ENCODE peak calls at places on chromosomes 11 and 22, in seven cellular contexts. C is upper lobe of right lung; G is small intestine; W is HCT116; I is naive thymus-derived CD4-positive, alpha-beta T cell; E is CD8-positive, alpha-beta T cell; V is GM23338. J is an unnamed sample.

GRCh38 chr11:17169876-17170275 is 37.9 kb downstream of the PIK3C2A start:
- DNase-seq in E (no peak), I (no peak), C (no peak), V (no peak), W (no peak), G (peak; percentile 9), J (no peak)

GRCh38 chr22:49957826-49958461 is 2.6 kb upstream of the PIM3 start:
- DNase-seq in I (no peak), G (no peak), C (peak; percentile 64), W (no peak), E (no peak), V (no peak), J (no peak)

GRCh38 chr11:20620988-20621387 is 21.6 kb downstream of the SLC6A5 start:
- DNase-seq in E (no peak), I (no peak), G (no peak), W (no peak), V (no peak), C (no peak), J (no peak)

GRCh38 chr11:85827768-85828639 is 17.1 kb upstream of the SYTL2 start:
- DNase-seq in G (peak; percentile 49), E (no peak), I (peak; percentile 58), C (no peak), W (peak; percentile 77), V (no peak), J (peak; percentile 64)

GRCh38 chr11:64206457-64207246 is at the start of gene FERMT3:
- DNase-seq in V (no peak), E (peak; percentile 74), C (peak; percentile 88), W (no peak), G (peak; percentile 89), I (peak; percentile 73), J (no peak)

GRCh38 chr11:15091620-15092019 is 18.2 kb downstream of the CALCB start:
- DNase-seq in E (no peak), W (no peak), G (no peak), I (no peak), V (no peak), C (no peak), J (no peak)

GRCh38 chr11:66614073-66614472 is 2.4 kb upstream of the RBM14 start:
- DNase-seq in V (no peak), G (no peak), W (no peak), E (no peak), C (no peak), I (no peak), J (no peak)

GRCh38 chr22:29773233-29773632 is 6.1 kb downstream of the UQCR10 start:
- DNase-seq in W (peak; percentile 36), I (no peak), E (no peak), G (no peak), V (no peak), C (no peak), J (no peak)

GRCh38 chr11:43825217-43825816 is 55.3 kb upstream of the ALKBH3 start:
- DNase-seq in W (peak; percentile 31), C (no peak), G (peak; percentile 13), I (no peak), V (peak; percentile 72), E (no peak), J (no peak)

GRCh38 chr11:119361056-119361787 is 14.7 kb upstream of the MFRP start:
- DNase-seq in E (no peak), I (no peak), G (peak; percentile 68), C (peak; percentile 83), W (peak; percentile 79), V (peak; percentile 88), J (peak; percentile 85)

GRCh38 chr11:104678408-104678807 is 219.9 kb downstream of the CASP12 start:
- DNase-seq in I (no peak), V (no peak), E (no peak), G (no peak), W (no peak), C (no peak), J (no peak)

GRCh38 chr11:82634091-82634490 is 99.6 kb downstream of the FAM181B start:
- DNase-seq in W (no peak), E (no peak), V (no peak), I (no peak), G (no peak), C (no peak), J (no peak)

GRCh38 chr11:102546923-102547471 is 16.4 kb upstream of the MMP7 start:
- DNase-seq in I (no peak), W (no peak), C (no peak), G (no peak), E (no peak), V (no peak), J (no peak)

GRCh38 chr11:67640021-67640757 is 626 bp upstream of the TBX10 start:
- DNase-seq in C (peak; percentile 84), E (peak; percentile 36), I (peak; percentile 33), G (peak; percentile 72), V (peak; percentile 93), W (peak; percentile 36), J (no peak)

GRCh38 chr22:37126882-37127281 is 17.4 kb upstream of the TMPRSS6 start:
- DNase-seq in V (peak; percentile 33), C (no peak), W (no peak), E (no peak), I (no peak), G (no peak), J (no peak)

GRCh38 chr11:85310479-85310878 is 316.7 kb downstream of the DLG2 start:
- DNase-seq in E (no peak), C (no peak), I (no peak), V (no peak), G (no peak), W (no peak), J (no peak)

GRCh38 chr22:42375982-42376381 is 56.2 kb downstream of the NFAM1 start:
- DNase-seq in I (no peak), C (no peak), G (no peak), E (no peak), W (no peak), V (no peak), J (no peak)
- H3K27ac ChIP-seq in I (no peak overlapping the region), C (peak overlapping the region; percentile 30), G (no peak overlapping the region), E (no peak overlapping the region), W (no peak overlapping the region), V (no peak overlapping the region), J (no peak overlapping the region)

GRCh38 chr22:45552017-45552411 is 49.3 kb downstream of the FBLN1 start:
- DNase-seq in E (no peak), I (no peak), W (no peak), G (no peak), V (peak; percentile 38), C (no peak), J (no peak)
- H3K27ac ChIP-seq in E (no peak overlapping the region), I (no peak overlapping the region), W (no peak overlapping the region), G (peak overlapping the region; percentile 87), V (no peak overlapping the region), C (peak overlapping the region; percentile 80), J (no peak overlapping the region)

GRCh38 chr11:111438846-111439520 is 59.9 kb upstream of the POU2AF1 start:
- DNase-seq in W (no peak), V (no peak), C (no peak), G (no peak), E (no peak), I (no peak), J (no peak)
- H3K27ac ChIP-seq in W (no peak overlapping the region), V (no peak overlapping the region), C (no peak overlapping the region), G (no peak overlapping the region), E (no peak overlapping the region), I (no peak overlapping the region), J (no peak overlapping the region)

GRCh38 chr22:41642711-41643110 is 21.6 kb downstream of the XRCC6 start:
- DNase-seq in C (no peak), V (no peak), G (no peak), W (no peak), I (no peak), E (no peak), J (no peak)
- H3K27ac ChIP-seq in C (no peak overlapping the region), V (peak overlapping the region; percentile 45), G (no peak overlapping the region), W (no peak overlapping the region), I (no peak overlapping the region), E (no peak overlapping the region), J (no peak overlapping the region)

GRCh38 chr22:20862540-20862939 is 3.7 kb downstream of the SNAP29 start:
- DNase-seq in I (no peak), C (no peak), W (no peak), E (no peak), V (no peak), G (no peak), J (no peak)

GRCh38 chr22:20857838-20858614 is 585 bp downstream of the PI4KA start:
- DNase-seq in G (peak; percentile 15), E (peak; percentile 74), C (peak; percentile 95), V (peak; percentile 97), I (no peak), W (peak; percentile 64), J (peak; percentile 5)

GRCh38 chr22:20857247-20857643 is 1.4 kb downstream of the PI4KA start:
- DNase-seq in G (no peak), I (no peak), W (no peak), V (no peak), E (no peak), C (peak; percentile 13), J (no peak)

GRCh38 chr22:20858615-20859416 is at the start of the genes PI4KA and SNAP29:
- DNase-seq in C (peak; percentile 100), V (peak; percentile 98), I (peak; percentile 96), E (peak; percentile 98), W (peak; percentile 93), G (peak; percentile 98), J (peak; percentile 90)

GRCh38 chr22:20859615-20860014 is 808 bp downstream of the SNAP29 start:
- DNase-seq in V (no peak), W (no peak), C (peak; percentile 18), E (no peak), G (peak; percentile 13), I (no peak), J (no peak)
- H3K27ac ChIP-seq in V (no peak overlapping the region), W (peak overlapping the region; percentile 77), C (peak overlapping the region; percentile 89), E (peak overlapping the region; percentile 72), G (peak overlapping the region; percentile 82), I (peak overlapping the region; percentile 87), J (peak overlapping the region; percentile 55)

GRCh38 chr22:39129081-39129480 is 23.4 kb downstream of the CBX7 start:
- DNase-seq in W (no peak), C (no peak), V (no peak), G (peak; percentile 97), I (no peak), E (no peak), J (no peak)

GRCh38 chr22:39129746-39130145 is 22.7 kb downstream of the CBX7 start:
- DNase-seq in I (no peak), W (no peak), G (no peak), V (no peak), C (no peak), E (no peak), J (no peak)

GRCh38 chr22:39130892-39131855 is 21.3 kb downstream of the CBX7 start:
- DNase-seq in C (no peak), G (no peak), E (no peak), I (no peak), V (peak; percentile 47), W (no peak), J (no peak)

GRCh38 chr22:39128508-39128907 is 24.0 kb downstream of the CBX7 start:
- DNase-seq in E (no peak), W (no peak), I (no peak), V (no peak), C (no peak), G (peak; percentile 45), J (no peak)

DNA sequence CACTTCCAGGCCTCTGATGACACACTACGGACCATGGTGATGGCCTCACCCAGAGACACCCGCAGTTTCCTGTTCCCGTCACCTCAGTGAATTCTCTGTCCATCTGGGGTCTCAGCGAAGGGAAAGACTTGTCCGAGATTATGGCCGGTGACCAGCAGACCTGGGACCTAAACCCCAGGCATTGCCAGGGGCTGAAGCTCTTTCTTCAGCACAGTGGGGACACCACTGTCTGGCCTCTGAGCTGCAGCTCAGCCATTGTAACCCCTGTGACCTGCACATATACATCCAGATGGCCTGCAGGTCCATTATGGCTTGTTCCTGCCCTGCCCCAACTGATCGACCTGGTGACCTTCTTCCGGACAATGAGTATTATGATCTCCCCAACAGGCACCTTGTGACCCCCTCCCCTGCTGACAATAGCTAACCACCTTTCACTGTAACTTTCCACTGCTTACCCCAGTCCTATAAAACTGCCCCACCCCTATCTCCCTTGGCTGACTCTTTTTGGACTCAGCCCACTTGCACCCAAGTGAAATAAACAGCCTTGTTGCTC is 22.3 kb downstream of the CBX7 start:
- DNase-seq in W (no peak), V (no peak), C (no peak), G (no peak), I (no peak), E (no peak), J (no peak)
- H3K27ac ChIP-seq in W (no peak overlapping the region), V (no peak overlapping the region), C (no peak overlapping the region), G (no peak overlapping the region), I (no peak overlapping the region), E (no peak overlapping the region), J (no peak overlapping the region)

J was measured in epithelial cell of prostate.